ENCODE peak calls at places on chromosomes 13 and 19, in four cellular contexts. V is endodermal cell; Z is KG1; S is stimulated activated CD8-positive, alpha-beta memory T cell treated with anti-CD3 and anti-CD28 coated beads, Interleukin-2, amount 100 ng/mL, for 48 hours. I is an unnamed sample.

GRCh38 chr13:99027260-99027659 is 49.4 kb upstream of the DOCK9 start:
- DNase-seq in S (no peak), Z (no peak), V (no peak), I (no peak)

GRCh38 chr13:113562866-113563265 is 21.7 kb upstream of the TFDP1 start:
- DNase-seq in S (no peak), V (peak; percentile 25), Z (no peak), I (peak; percentile 22)

GRCh38 chr13:49220856-49221614 is 897 bp downstream of the MLNR start:
- DNase-seq in V (peak; percentile 75), S (no peak), Z (no peak), I (no peak)

GRCh38 chr19:7534531-7534980 is 961 bp upstream of the PNPLA6 start:
- DNase-seq in V (peak; percentile 88), Z (no peak), S (peak; percentile 23), I (peak; percentile 81)

GRCh38 chr13:113855012-113855921 is 8.6 kb downstream of the GAS6 start:
- DNase-seq in V (peak; percentile 24), Z (no peak), S (no peak), I (peak; percentile 49)

GRCh38 chr19:56126983-56127780 is 6.1 kb upstream of the ZNF787 start:
- DNase-seq in Z (no peak), V (peak; percentile 61), S (no peak), I (no peak)

GRCh38 chr13:75417006-75417384 is 65.0 kb downstream of the TBC1D4 start:
- DNase-seq in V (no peak), S (no peak), Z (no peak), I (no peak)

GRCh38 chr19:12513531-12514061 is 29.0 kb upstream of the ZNF709 start:
- DNase-seq in V (peak; percentile 54), Z (no peak), S (no peak), I (no peak)

GRCh38 chr19:6216236-6216995 is 63.4 kb downstream of the MLLT1 start:
- DNase-seq in S (no peak), V (no peak), Z (no peak), I (no peak)

GRCh38 chr19:14580623-14581237 is 2.2 kb upstream of the CLEC17A start:
- DNase-seq in S (peak; percentile 52), Z (no peak), V (no peak), I (no peak)

GRCh38 chr13:46871557-46871956 is 25.3 kb downstream of the HTR2A start:
- DNase-seq in Z (no peak), V (no peak), S (no peak), I (peak; percentile 69)

GRCh38 chr13:41649659-41650058 is 192.3 kb downstream of the RGCC start:
- DNase-seq in V (peak; percentile 62), S (no peak), Z (no peak), I (peak; percentile 68)

GRCh38 chr19:1860821-1861598 is 2.4 kb downstream of the KLF16 start:
- DNase-seq in Z (no peak), S (no peak), V (no peak), I (no peak)

GRCh38 chr13:26502826-26503225 is 54.7 kb upstream of the WASF3 start:
- DNase-seq in Z (no peak), S (peak; percentile 8), V (peak; percentile 65), I (peak; percentile 66)

GRCh38 chr19:15616627-15617270 is 1.7 kb downstream of the CYP4F8 start:
- DNase-seq in S (no peak), V (no peak), Z (no peak), I (no peak)

GRCh38 chr19:10142701-10143375 is 23.1 kb upstream of the EIF3G start:
- DNase-seq in V (no peak), S (no peak), Z (no peak), I (no peak)

GRCh38 chr19:10764340-10764894 is 46.5 kb downstream of the DNM2 start:
- DNase-seq in S (no peak), Z (no peak), V (no peak), I (no peak)

GRCh38 chr13:94617389-94618000 is 15.8 kb downstream of the GPR180 start:
- DNase-seq in S (no peak), V (peak; percentile 49), Z (no peak), I (no peak)

GRCh38 chr13:110419391-110419791 is 112.3 kb downstream of the COL4A2 start:
- DNase-seq in V (no peak), S (no peak), Z (no peak), I (no peak)

GRCh38 chr13:97308735-97309429 is 86.7 kb downstream of the MBNL2 start:
- DNase-seq in V (no peak), S (no peak), Z (no peak), I (no peak)

GRCh38 chr13:112974125-112974524 is 5.1 kb downstream of the MCF2L start:
- DNase-seq in S (no peak), Z (no peak), V (no peak), I (no peak)

GRCh38 chr19:4529924-4530522 is 5.0 kb downstream of the PLIN5 start:
- DNase-seq in S (no peak), V (no peak), Z (no peak), I (no peak)

GRCh38 chr19:42553292-42554045 is 25.2 kb upstream of the CEACAM1 start:
- DNase-seq in V (no peak), Z (no peak), S (no peak), I (peak; percentile 58)

GRCh38 chr19:15453091-15453498 is 3.3 kb upstream of the WIZ start:
- DNase-seq in V (peak; percentile 78), S (no peak), Z (no peak), I (no peak)

GRCh38 chr13:100301418-100301817 is 212.5 kb downstream of the PCCA start:
- DNase-seq in V (no peak), S (no peak), Z (no peak), I (no peak)

GRCh38 chr13:38496956-38497355 is 147.3 kb downstream of the UFM1 start:
- DNase-seq in V (no peak), Z (no peak), S (no peak), I (no peak)

GRCh38 chr13:102709536-102709935 is 14.7 kb upstream of the METTL21C start:
- DNase-seq in S (no peak), Z (no peak), V (no peak), I (no peak)

GRCh38 chr13:111920932-111921705 is 145.8 kb upstream of the SOX1 start:
- DNase-seq in V (peak; percentile 45), Z (no peak), S (no peak), I (peak; percentile 39)

GRCh38 chr13:98252931-98253470 is 75.9 kb upstream of the RNF113B start:
- DNase-seq in S (no peak), Z (no peak), V (no peak), I (peak; percentile 86)

GRCh38 chr13:45231722-45232121 is 30.9 kb upstream of the KCTD4 start:
- DNase-seq in V (no peak), S (no peak), Z (no peak), I (no peak)

GRCh38 chr13:75430618-75431209 is 51.3 kb downstream of the TBC1D4 start:
- DNase-seq in Z (no peak), S (no peak), V (no peak), I (no peak)

GRCh38 chr19:2536461-2536860 is 60.5 kb downstream of the GADD45B start:
- DNase-seq in Z (no peak), V (no peak), S (no peak), I (no peak)

GRCh38 chr13:45242070-45242469 is 41.2 kb upstream of the KCTD4 start:
- DNase-seq in Z (peak; percentile 64), S (no peak), V (no peak), I (no peak)

GRCh38 chr19:2491130-2491801 is 15.3 kb downstream of the GADD45B start:
- DNase-seq in V (no peak), S (no peak), Z (peak; percentile 6), I (peak; percentile 71)

GRCh38 chr19:51002101-51002532 is 713 bp upstream of the KLK8 start:
- DNase-seq in S (no peak), V (peak; percentile 79), Z (no peak), I (peak; percentile 69)

GRCh38 chr13:33057019-33057785 is 41.0 kb downstream of the KL start:
- DNase-seq in Z (no peak), V (peak; percentile 77), S (no peak), I (no peak)

GRCh38 chr13:40456397-40456958 is 210.0 kb downstream of the FOXO1 start:
- DNase-seq in S (no peak), Z (no peak), V (no peak), I (peak; percentile 61)

GRCh38 chr13:64338671-64339070 is 2891.5 kb downstream of the PCDH9 start:
- DNase-seq in S (no peak), V (no peak), Z (no peak), I (no peak)